ENCODE peak calls at places on chromosomes 4 and X, in seven cellular contexts. Y, H, J, M, L, X and D are unnamed samples.

GRCh38 chr4:163398238-163398637 is 54.5 kb downstream of the NPY5R start:
- DNase-seq in Y (no peak), H (no peak), J (no peak), M (no peak), L (no peak), X (no peak), D (no peak)

GRCh38 chrX:111490683-111491082 is 20.8 kb upstream of the SERTM2 start:
- DNase-seq in Y (no peak), H (peak), J (no peak), M (no peak), L (no peak), X (no peak), D (no peak)

GRCh38 chrX:103399744-103400143 is 23.4 kb downstream of the BEX3 start:
- DNase-seq in Y (no peak), H (no peak), J (no peak), M (no peak), L (no peak), X (no peak), D (no peak)

GRCh38 chrX:7127058-7127457 is 20.5 kb upstream of the STS start:
- DNase-seq in Y (no peak), H (no peak), J (no peak), M (no peak), L (no peak), X (no peak), D (no peak)

GRCh38 chr4:181661090-181661489 is 582.1 kb upstream of the TENM3 start:
- DNase-seq in Y (no peak), H (no peak), J (no peak), M (no peak), L (no peak), X (no peak), D (no peak)

GRCh38 chr4:85995361-85995760 is 364.5 kb downstream of the MAPK10 start:
- DNase-seq in Y (no peak), H (no peak), J (no peak), M (no peak), L (no peak), X (no peak), D (no peak)

GRCh38 chrX:36908801-36909403 is 99.3 kb upstream of the FAM47C start:
- DNase-seq in Y (no peak), H (no peak), J (no peak), M (no peak), L (no peak), X (peak), D (no peak)

GRCh38 chr4:24974252-24974580 is 56.5 kb downstream of the LGI2 start:
- DNase-seq in Y (peak), H (no peak), J (no peak), M (no peak), L (no peak), X (no peak), D (no peak)

GRCh38 chr4:185424905-185425599 is 712 bp downstream of the UFSP2 start:
- DNase-seq in Y (no peak), H (peak), J (no peak), M (no peak), L (no peak), X (peak), D (no peak)

GRCh38 chr4:105389167-105389566 is 84.7 kb downstream of the PPA2 start:
- DNase-seq in Y (no peak), H (no peak), J (no peak), M (no peak), L (no peak), X (no peak), D (no peak)

GRCh38 chr4:152458801-152459302 is 77.0 kb downstream of the FBXW7 start:
- DNase-seq in Y (no peak), H (no peak), J (no peak), M (no peak), L (peak), X (no peak), D (no peak)

GRCh38 chr4:38182334-38182998 is 222.3 kb downstream of the PTTG2 start:
- DNase-seq in Y (no peak), H (no peak), J (no peak), M (peak), L (no peak), X (no peak), D (no peak)

GRCh38 chrX:29561417-29561816 is 653.9 kb upstream of the MAGEB2 start:
- DNase-seq in Y (no peak), H (no peak), J (no peak), M (no peak), L (no peak), X (no peak), D (no peak)

GRCh38 chr4:110644008-110644407 is 21.1 kb upstream of the PITX2 start:
- DNase-seq in Y (no peak), H (no peak), J (no peak), M (no peak), L (no peak), X (no peak), D (no peak)

GRCh38 chr4:147732516-147733193 is 767 bp downstream of the ARHGAP10 start:
- DNase-seq in Y (no peak), H (peak), J (peak), M (peak), L (no peak), X (no peak), D (peak)

GRCh38 chr4:101885574-101885973 is 95.0 kb downstream of the BANK1 start:
- DNase-seq in Y (no peak), H (peak), J (no peak), M (no peak), L (no peak), X (no peak), D (no peak)

GRCh38 chr4:95023110-95023509 is 265.4 kb downstream of the BMPR1B start:
- DNase-seq in Y (no peak), H (no peak), J (no peak), M (no peak), L (no peak), X (no peak), D (no peak)